ENCODE peak calls at places on chromosomes 6 and 20, in ten cellular contexts. Q is endothelial cell; D is GM13976; T is CD8-positive, alpha-beta T cell; G is choroid plexus epithelial cell; U is AG04449; Z is BJ; M is BE2C; I is fibroblast of pulmonary artery; E is endothelial cell of umbilical vein. C is an unnamed sample.

GRCh38 chr6:6712979-6713514 is 124.5 kb downstream of the LY86 start:
- DNase-seq in I (no peak), G (no peak), Z (no peak), T (no peak), D (no peak), E (no peak), Q (no peak), M (no peak), U (no peak), C (peak)

GRCh38 chr20:34475979-34476736 is 40.1 kb upstream of the DYNLRB1 start:
- DNase-seq in Q (peak), Z (no peak), E (peak), U (no peak), I (peak), G (peak), M (peak), T (peak), D (peak), C (peak)

GRCh38 chr6:89139509-89140346 is 6.1 kb upstream of the PM20D2 start:
- DNase-seq in M (peak), E (no peak), G (no peak), U (no peak), Z (no peak), T (no peak), D (no peak), Q (no peak), I (no peak), C (peak)

GRCh38 chr20:60497298-60497697 is 539.1 kb downstream of the CDH26 start:
- DNase-seq in T (no peak), Z (no peak), I (no peak), M (no peak), Q (no peak), E (no peak), D (no peak), U (no peak), G (no peak), C (no peak)

GRCh38 chr6:46174904-46175303 is 4.1 kb upstream of the ENPP5 start:
- DNase-seq in E (no peak), Z (no peak), T (no peak), G (no peak), D (no peak), Q (no peak), U (no peak), M (no peak), I (no peak), C (no peak)

GRCh38 chr20:64161595-64162238 is 2.5 kb upstream of the MYT1 start:
- DNase-seq in Z (no peak), G (peak), I (peak), E (peak), M (no peak), T (peak), D (peak), U (no peak), Q (peak), C (peak)

GRCh38 chr6:106254636-106255035 is 70.9 kb downstream of the ATG5 start:
- DNase-seq in E (no peak), T (no peak), G (peak), M (peak), Q (no peak), Z (no peak), U (no peak), D (no peak), I (peak), C (peak)

GRCh38 chr6:43505718-43506117 is 4.4 kb downstream of the LRRC73 start:
- DNase-seq in E (no peak), I (no peak), D (no peak), G (no peak), T (no peak), M (no peak), Z (no peak), U (no peak), Q (no peak), C (no peak)

GRCh38 chr6:57313009-57313408 is 4.4 kb upstream of the PRIM2 start:
- DNase-seq in I (no peak), Z (no peak), Q (no peak), G (no peak), E (no peak), U (no peak), T (no peak), D (no peak), M (no peak), C (peak)

GRCh38 chr6:8839626-8840025 is 404.3 kb upstream of the SLC35B3 start:
- DNase-seq in T (no peak), Z (no peak), D (no peak), M (no peak), E (no peak), I (no peak), U (no peak), Q (no peak), G (no peak), C (no peak)

GRCh38 chr6:105851181-105851580 is 235.0 kb upstream of the PRDM1 start:
- DNase-seq in E (no peak), I (no peak), Z (peak), Q (no peak), T (no peak), M (no peak), G (peak), D (no peak), U (no peak), C (peak)

GRCh38 chr6:46097381-46097780 is 32.4 kb upstream of the ENPP4 start:
- DNase-seq in G (no peak), Z (no peak), M (no peak), D (no peak), U (no peak), T (no peak), E (no peak), I (no peak), Q (no peak), C (no peak)

GRCh38 chr6:147220345-147220744 is 16.1 kb downstream of the STXBP5 start:
- DNase-seq in E (no peak), D (no peak), U (no peak), T (no peak), M (no peak), Q (no peak), G (no peak), I (no peak), Z (no peak), C (no peak)

GRCh38 chr6:38180586-38180985 is 361.1 kb downstream of the ZFAND3 start:
- DNase-seq in D (no peak), T (no peak), G (no peak), U (no peak), M (no peak), Z (no peak), Q (no peak), I (no peak), E (no peak), C (no peak)

GRCh38 chr6:47419621-47420020 is 58.0 kb upstream of the CD2AP start:
- DNase-seq in U (no peak), I (no peak), D (no peak), E (peak), M (no peak), G (no peak), Z (no peak), Q (no peak), T (no peak), C (peak)

GRCh38 chr20:33653218-33653899 is 8.8 kb upstream of the C20orf144 start:
- DNase-seq in G (peak), D (peak), M (peak), T (peak), I (peak), Z (peak), Q (peak), U (no peak), E (peak), C (peak)

GRCh38 chr6:4085329-4085695 is 6.4 kb upstream of the FAM217A start:
- DNase-seq in E (no peak), I (no peak), Z (no peak), U (peak), T (no peak), G (no peak), D (no peak), Q (no peak), M (no peak), C (peak)

GRCh38 chr20:37341632-37342031 is 4.3 kb upstream of the SRC start:
- DNase-seq in E (no peak), T (no peak), Z (no peak), Q (no peak), U (no peak), G (no peak), I (no peak), D (no peak), M (no peak), C (no peak)

GRCh38 chr6:45433533-45434400 is 56.0 kb upstream of the SUPT3H start:
- DNase-seq in I (no peak), U (no peak), G (no peak), Q (no peak), T (no peak), M (no peak), Z (no peak), E (peak), D (no peak), C (no peak)

GRCh38 chr6:26272171-26272631 is 92.8 kb upstream of the BTN3A2 start:
- DNase-seq in Q (peak), Z (no peak), U (no peak), D (no peak), E (no peak), G (peak), T (peak), M (peak), I (no peak), C (no peak)

GRCh38 chr6:41055149-41055548 is 2.1 kb downstream of the APOBEC2 start:
- DNase-seq in I (no peak), U (no peak), Q (no peak), T (no peak), Z (no peak), E (no peak), D (no peak), G (no peak), M (no peak), C (no peak)

GRCh38 chr6:147438758-147439528 is 69.5 kb upstream of the SAMD5 start:
- DNase-seq in U (no peak), Z (no peak), E (no peak), T (no peak), G (no peak), I (no peak), Q (no peak), D (no peak), M (no peak), C (no peak)

GRCh38 chr6:22880686-22881433 is 311.5 kb downstream of the HDGFL1 start:
- DNase-seq in E (peak), Z (peak), D (no peak), U (peak), I (peak), T (no peak), M (no peak), Q (no peak), G (peak), C (peak)

GRCh38 chr20:38286586-38287502 is 17.1 kb upstream of the BPI start:
- DNase-seq in Q (no peak), G (peak), E (no peak), T (no peak), D (no peak), Z (no peak), I (no peak), M (no peak), U (no peak), C (no peak)

GRCh38 chr6:27810768-27811298 is 101.4 kb downstream of the OR2B2 start:
- DNase-seq in I (no peak), T (no peak), Q (no peak), M (no peak), U (no peak), D (no peak), Z (no peak), G (no peak), E (peak), C (no peak)

GRCh38 chr20:45359406-45360148 is 3.4 kb upstream of the SYS1 start:
- DNase-seq in T (no peak), Z (no peak), D (no peak), I (peak), G (peak), Q (no peak), M (no peak), U (no peak), E (peak), C (peak)

GRCh38 chr20:22942742-22943141 is 92.4 kb upstream of the SSTR4 start:
- DNase-seq in M (no peak), E (no peak), G (no peak), D (no peak), Z (no peak), I (no peak), U (no peak), Q (no peak), T (no peak), C (no peak)

GRCh38 chr6:38453302-38453701 is 186.4 kb downstream of the BTBD9 start:
- DNase-seq in M (no peak), G (no peak), E (no peak), D (no peak), T (no peak), I (no peak), U (no peak), Q (no peak), Z (no peak), C (no peak)

GRCh38 chr6:145887969-145888368 is 73.4 kb upstream of the FBXO30 start:
- DNase-seq in E (peak), G (peak), M (peak), Q (peak), I (peak), U (no peak), D (no peak), T (no peak), Z (no peak), C (peak)

GRCh38 chr6:169654590-169655391 is 47.0 kb downstream of the WDR27 start:
- DNase-seq in I (peak), E (peak), T (peak), D (peak), G (peak), U (peak), Q (no peak), Z (peak), M (peak), C (peak)

GRCh38 chr6:83459663-83460062 is 28.8 kb upstream of the ME1 start:
- DNase-seq in I (no peak), T (no peak), D (no peak), U (no peak), G (no peak), E (no peak), Z (no peak), Q (no peak), M (no peak), C (no peak)

GRCh38 chr6:72966628-72967280 is 258.5 kb downstream of the KHDC1L start:
- DNase-seq in G (no peak), D (no peak), M (no peak), I (peak), U (no peak), T (no peak), Z (no peak), Q (no peak), E (peak), C (peak)

GRCh38 chr6:117226778-117227177 is 38.6 kb upstream of the VGLL2 start:
- DNase-seq in T (no peak), Z (no peak), Q (no peak), I (no peak), M (no peak), U (no peak), D (no peak), E (no peak), G (no peak), C (no peak)

GRCh38 chr6:52410979-52411378 is 9.2 kb upstream of the EFHC1 start:
- DNase-seq in E (no peak), Z (no peak), Q (no peak), I (no peak), M (no peak), G (no peak), T (no peak), U (no peak), D (no peak), C (no peak)

GRCh38 chr20:1803216-1804128 is 91.7 kb upstream of the SIRPA start:
- DNase-seq in G (peak), D (peak), Z (no peak), E (peak), U (no peak), I (peak), M (no peak), T (no peak), Q (peak), C (peak)

GRCh38 chr6:20564269-20564668 is 30.0 kb downstream of the CDKAL1 start:
- DNase-seq in U (no peak), Z (no peak), Q (no peak), T (no peak), M (no peak), D (peak), I (peak), E (peak), G (peak), C (peak)

GRCh38 chr6:159807150-159807859 is 7.2 kb downstream of the PNLDC1 start:
- DNase-seq in G (peak), E (no peak), Q (no peak), U (no peak), D (no peak), T (no peak), Z (no peak), I (peak), M (no peak), C (peak)

GRCh38 chr6:11232968-11233626 is 629 bp upstream of the NEDD9 start:
- DNase-seq in Q (no peak), Z (no peak), D (no peak), M (no peak), T (no peak), I (no peak), E (no peak), U (no peak), G (no peak), C (no peak)

GRCh38 chr6:82567621-82568020 is 204.0 kb downstream of the TPBG start:
- DNase-seq in T (no peak), I (no peak), G (no peak), E (no peak), D (no peak), U (no peak), M (no peak), Z (no peak), Q (no peak), C (no peak)

GRCh38 chr6:57283096-57283495 is 34.3 kb upstream of the PRIM2 start:
- DNase-seq in E (no peak), G (peak), D (no peak), U (no peak), I (no peak), T (no peak), Q (no peak), Z (no peak), M (no peak), C (peak)

GRCh38 chr6:5220436-5220835 is 40.3 kb downstream of the LYRM4 start:
- DNase-seq in I (no peak), G (no peak), T (no peak), Q (no peak), M (no peak), Z (no peak), U (no peak), D (no peak), E (no peak), C (no peak)
- TF ChIP-seq CTCF in I (no peak), G (no peak), T (no peak), Q (no peak), M (no peak), Z (no peak), U (no peak), D (no peak), E (no peak), C (no peak)

DNA sequence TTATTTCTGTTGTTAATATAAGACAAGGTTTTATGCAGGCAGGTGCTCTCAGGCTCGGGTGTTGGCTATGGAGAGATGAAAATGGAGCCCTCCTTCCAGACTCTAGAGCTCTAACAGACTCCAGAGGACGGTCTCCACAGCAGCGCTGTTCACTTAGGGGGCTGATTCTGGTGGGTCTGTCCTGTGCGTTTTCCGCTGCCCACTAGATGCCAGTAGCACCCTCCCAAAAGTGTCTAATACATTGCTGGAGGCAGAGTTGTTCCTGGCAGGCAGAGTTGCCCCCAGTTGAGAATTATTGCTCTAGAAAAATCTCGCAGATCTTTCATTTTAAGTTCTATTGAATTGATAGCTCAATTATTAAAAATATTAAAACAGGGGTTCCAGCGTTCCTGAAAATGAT is 109.9 kb downstream of the MAP3K4 start:
- DNase-seq in Z (no peak), M (peak), T (no peak), I (peak), D (no peak), U (no peak), G (peak), E (no peak), Q (peak), C (no peak)
- TF ChIP-seq CTCF in Z (peak), M (peak), T (no peak), I (peak), D (peak), U (peak), G (peak), E (peak), Q (no peak), C (peak)

DNA sequence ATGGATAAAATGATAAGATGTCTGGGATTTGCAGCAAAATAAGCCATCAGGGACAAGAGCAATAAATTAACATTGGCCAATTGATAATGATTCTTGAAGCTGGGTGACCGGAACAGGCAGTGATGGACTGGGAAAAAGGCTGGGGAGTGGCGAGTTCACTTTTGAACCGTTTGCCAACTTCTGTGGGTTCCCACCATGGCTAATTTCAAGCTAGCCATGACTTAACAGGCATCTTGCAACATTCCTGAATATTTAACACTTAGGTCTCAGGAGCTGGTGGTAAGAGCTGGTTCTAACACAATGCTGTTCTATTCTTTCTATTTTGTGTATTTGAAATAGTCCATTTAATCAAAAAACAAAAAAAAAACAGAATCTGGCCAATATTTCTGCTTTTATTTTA is 37.6 kb upstream of the CD83 start:
- DNase-seq in E (no peak), I (no peak), G (no peak), U (no peak), T (no peak), M (no peak), Z (no peak), D (no peak), Q (no peak), C (no peak)
- TF ChIP-seq CTCF in E (no peak), I (no peak), G (no peak), U (no peak), T (no peak), M (no peak), Z (no peak), D (no peak), Q (no peak), C (no peak)

GRCh38 chr6:32195652-32195901 is 3.1 kb upstream of the GPSM3 start:
- DNase-seq in M (peak), I (peak), U (peak), Q (peak), E (peak), G (peak), D (peak), T (peak), Z (peak), C (peak)
- TF ChIP-seq CTCF in M (peak), I (peak), U (peak), Q (no peak), E (peak), G (peak), D (peak), T (peak), Z (peak), C (peak)